ENCODE peak calls at places on chromosomes 1 and 21, in eight cellular contexts. Q, K, G, X, H, E, O and R are unnamed samples.

GRCh38 chr1:216805233-216805632 is 82.0 kb upstream of the ESRRG start:
- DNase-seq in Q (no peak), K (no peak), G (no peak), X (no peak), H (no peak), E (no peak), O (no peak), R (no peak)

GRCh38 chr1:91853397-91853796 is 32.6 kb downstream of the TGFBR3 start:
- DNase-seq in Q (no peak), K (no peak), G (no peak), X (no peak), H (no peak), E (no peak), O (no peak), R (no peak)

GRCh38 chr1:227899141-227899819 is 48.5 kb downstream of the WNT9A start:
- DNase-seq in Q (no peak), K (peak; percentile 25), G (no peak), X (no peak), H (no peak), E (no peak), O (peak; percentile 73), R (no peak)

GRCh38 chr1:245235156-245235555 is 80.4 kb downstream of the KIF26B start:
- DNase-seq in Q (no peak), K (no peak), G (no peak), X (no peak), H (no peak), E (peak; percentile 46), O (no peak), R (no peak)

GRCh38 chr1:203086992-203087763 is 1.4 kb upstream of the MYOG start:
- DNase-seq in Q (no peak), K (no peak), G (no peak), X (no peak), H (peak; percentile 80), E (peak; percentile 9), O (peak; percentile 32), R (no peak)

GRCh38 chr1:174262747-174263241 is 103.5 kb downstream of the RABGAP1L start:
- DNase-seq in Q (no peak), K (no peak), G (no peak), X (no peak), H (no peak), E (no peak), O (no peak), R (no peak)

GRCh38 chr21:33490991-33491372 is 534 bp downstream of the DNAJC28 start:
- DNase-seq in Q (no peak), K (no peak), G (no peak), X (no peak), H (no peak), E (no peak), O (no peak), R (no peak)

GRCh38 chr21:44512496-44513388 is 27.3 kb downstream of the KRTAP10-1 start:
- DNase-seq in Q (no peak), K (no peak), G (no peak), X (no peak), H (no peak), E (no peak), O (no peak), R (no peak)

GRCh38 chr1:46719689-46720088 is 775 bp upstream of the EFCAB14 start:
- DNase-seq in Q (no peak), K (no peak), G (no peak), X (no peak), H (no peak), E (peak; percentile 81), O (no peak), R (no peak)

GRCh38 chr1:201226178-201226514 is 35.5 kb downstream of the IGFN1 start:
- DNase-seq in Q (no peak), K (no peak), G (no peak), X (no peak), H (no peak), E (no peak), O (no peak), R (no peak)

GRCh38 chr1:233394860-233395717 is 67.6 kb downstream of the MAP3K21 start:
- DNase-seq in Q (peak; percentile 5), K (no peak), G (no peak), X (no peak), H (no peak), E (no peak), O (no peak), R (no peak)

GRCh38 chr1:67850611-67851075 is 17.4 kb upstream of the GNG12 start:
- DNase-seq in Q (no peak), K (peak; percentile 74), G (no peak), X (no peak), H (no peak), E (peak; percentile 88), O (no peak), R (no peak)

GRCh38 chr1:155167166-155168104 is 5.7 kb downstream of the KRTCAP2 start:
- DNase-seq in Q (peak; percentile 69), K (peak; percentile 88), G (peak; percentile 50), X (no peak), H (peak; percentile 95), E (peak; percentile 92), O (peak; percentile 93), R (no peak)

GRCh38 chr1:181095763-181096184 is 7.3 kb downstream of the IER5 start:
- DNase-seq in Q (no peak), K (no peak), G (no peak), X (no peak), H (no peak), E (no peak), O (no peak), R (no peak)

GRCh38 chr21:34908424-34909055 is 140.6 kb downstream of the RUNX1 start:
- DNase-seq in Q (no peak), K (no peak), G (no peak), X (no peak), H (no peak), E (no peak), O (no peak), R (no peak)

GRCh38 chr1:119253366-119253765 is 112.9 kb upstream of the WARS2 start:
- DNase-seq in Q (no peak), K (no peak), G (no peak), X (no peak), H (no peak), E (no peak), O (no peak), R (no peak)

GRCh38 chr1:201693019-201693372 is 136.0 kb upstream of the IPO9 start:
- DNase-seq in Q (no peak), K (no peak), G (no peak), X (no peak), H (no peak), E (no peak), O (no peak), R (no peak)

GRCh38 chr1:212847549-212847948 is at the start of gene SPATA45:
- DNase-seq in Q (no peak), K (no peak), G (no peak), X (no peak), H (no peak), E (no peak), O (no peak), R (no peak)

GRCh38 chr1:44675186-44675585 is 672 bp downstream of the ARMH1 start:
- DNase-seq in Q (no peak), K (peak; percentile 25), G (no peak), X (no peak), H (no peak), E (no peak), O (no peak), R (no peak)

GRCh38 chr1:44674113-44675000 is at the start of the genes ARMH1 and TMEM53:
- DNase-seq in Q (peak; percentile 82), K (peak; percentile 99), G (peak; percentile 100), X (peak; percentile 97), H (peak; percentile 100), E (peak; percentile 99), O (peak; percentile 99), R (peak; percentile 91)

GRCh38 chr1:44672956-44673674 is 1.2 kb downstream of the TMEM53 start:
- DNase-seq in Q (no peak), K (peak; percentile 47), G (no peak), X (no peak), H (no peak), E (no peak), O (no peak), R (no peak)

GRCh38 chr1:44672254-44672955 is 1.9 kb downstream of the TMEM53 start:
- DNase-seq in Q (no peak), K (peak; percentile 49), G (no peak), X (peak; percentile 34), H (no peak), E (no peak), O (no peak), R (no peak)

GRCh38 chr1:44673675-44674112 is 587 bp downstream of the TMEM53 start:
- DNase-seq in Q (no peak), K (no peak), G (no peak), X (no peak), H (no peak), E (no peak), O (no peak), R (no peak)
- TF ChIP-seq POLR2A in Q (no peak), K (no peak), G (peak; percentile 32), X (no peak), H (no peak), E (no peak), O (no peak), R (peak; percentile 9)

DNA sequence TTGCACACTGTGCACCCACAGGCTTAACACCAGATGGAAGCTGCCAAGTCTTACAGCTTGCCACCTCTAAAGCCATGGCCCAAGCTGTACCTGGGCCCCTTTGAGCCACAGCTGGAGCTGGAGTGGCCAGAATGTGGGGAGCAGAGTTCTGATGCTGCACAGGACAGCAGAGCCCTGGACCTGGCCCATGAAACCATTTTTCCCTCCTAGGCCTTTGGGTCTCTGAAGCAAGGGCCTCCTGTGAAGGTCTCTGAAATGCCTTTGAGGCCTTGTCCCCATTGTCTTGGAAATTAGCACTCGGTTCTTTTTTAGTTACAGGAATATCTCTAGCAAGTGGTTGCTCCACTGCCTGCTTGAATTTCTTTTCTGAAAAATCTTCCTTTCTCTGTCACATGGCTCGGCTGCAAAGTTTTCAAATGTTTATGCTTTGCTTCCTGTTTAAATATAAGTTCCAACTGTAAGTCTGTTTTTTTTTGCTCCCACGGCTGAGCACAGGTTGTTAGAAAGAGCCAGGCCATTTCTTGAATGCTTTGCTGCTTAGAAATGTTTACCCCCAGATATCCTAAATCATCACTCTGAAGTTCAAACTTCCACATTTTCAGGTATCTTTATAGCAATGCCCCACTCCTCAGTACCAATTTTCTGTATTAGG is 156.8 kb upstream of the GORAB start:
- DNase-seq in Q (no peak), K (no peak), G (no peak), X (no peak), H (no peak), E (no peak), O (no peak), R (no peak)
- TF ChIP-seq POLR2AphosphoS5 in Q (no peak), K (no peak), G (no peak), X (no peak), H (no peak), E (no peak), O (no peak), R (no peak)

DNA sequence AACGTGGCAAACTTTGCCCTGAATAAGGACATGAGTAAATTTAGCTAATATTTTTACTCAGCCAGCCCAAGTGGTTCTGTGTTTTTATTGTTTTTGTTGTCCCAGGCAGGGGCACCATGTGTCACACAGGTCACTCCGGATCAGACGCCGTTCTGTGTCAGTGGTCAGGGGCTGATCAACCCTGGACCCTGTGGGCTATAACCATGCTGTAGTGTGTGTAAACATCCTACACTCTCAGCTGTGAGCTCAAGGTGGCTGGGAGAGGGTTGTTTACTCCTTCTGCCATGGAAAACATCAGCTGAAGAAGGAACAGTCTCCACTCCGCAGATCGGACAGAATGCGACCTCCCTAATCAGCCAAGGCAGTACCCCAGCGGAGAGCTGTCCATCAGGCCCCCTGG is 26.5 kb upstream of the KCNQ4 start:
- DNase-seq in Q (no peak), K (no peak), G (no peak), X (no peak), H (no peak), E (no peak), O (no peak), R (no peak)
- TF ChIP-seq POLR2A in Q (no peak), K (no peak), G (no peak), X (no peak), H (no peak), E (no peak), O (no peak), R (no peak)

GRCh38 chr1:32743380-32744062 is 41.0 kb upstream of the SYNC start:
- DNase-seq in Q (no peak), K (no peak), G (no peak), X (no peak), H (no peak), E (peak; percentile 76), O (no peak), R (no peak)
- TF ChIP-seq POLR2AphosphoS5 in Q (no peak), K (no peak), G (no peak), X (no peak), H (no peak), E (no peak), O (no peak), R (no peak)